ENCODE peak calls at places on chromosome 4, in four cellular contexts. E is endothelial cell, R is SIG-M5, L is iris pigment epithelial cell. A is an unnamed sample.

GRCh38 chr4:117096886-117097285 is 11.5 kb upstream of the TRAM1L1 start:
- DNase-seq in E (no peak), L (no peak), R (no peak), A (no peak)

GRCh38 chr4:187908079-187908501 is 87.5 kb upstream of the ZFP42 start:
- DNase-seq in L (peak), R (no peak), E (no peak), A (no peak)

GRCh38 chr4:169315530-169316306 is 45.0 kb upstream of the SH3RF1 start:
- DNase-seq in R (no peak), L (peak), E (no peak), A (no peak)

GRCh38 chr4:78735697-78736096 is 40.5 kb upstream of the BMP2K start:
- DNase-seq in R (no peak), E (no peak), L (no peak), A (no peak)

GRCh38 chr4:127505203-127505602 is 127.6 kb upstream of the INTU start:
- DNase-seq in L (peak), R (no peak), E (no peak), A (no peak)

GRCh38 chr4:10369517-10369916 is 87.7 kb downstream of the ZNF518B start:
- DNase-seq in R (no peak), L (no peak), E (no peak), A (no peak)

GRCh38 chr4:39606747-39607146 is 31.9 kb downstream of the SMIM14 start:
- DNase-seq in E (no peak), L (no peak), R (no peak), A (no peak)

GRCh38 chr4:74671074-74671698 is 123.1 kb downstream of the BTC start:
- DNase-seq in L (peak), R (no peak), E (peak), A (peak)

GRCh38 chr4:98150092-98150761 is 7.0 kb upstream of the STPG2 start:
- DNase-seq in E (no peak), R (no peak), L (peak), A (no peak)

GRCh38 chr4:156888762-156889161 is 82.8 kb downstream of the PDGFC start:
- DNase-seq in E (no peak), R (no peak), L (peak), A (no peak)

GRCh38 chr4:32929738-32930688 is 2209.8 kb downstream of the PCDH7 start:
- DNase-seq in L (no peak), E (no peak), R (no peak), A (no peak)

GRCh38 chr4:72473434-72473900 is 95.6 kb downstream of the ADAMTS3 start:
- DNase-seq in E (no peak), L (peak), R (no peak), A (no peak)

A was measured in HL-60.